ENCODE peak calls at places on chromosome 2, in six cellular contexts. J is kidney glomerular epithelial cell, Z is WTC11, R is HuH-7.5, H is GM04504, Q is SK-MEL-5. X is an unnamed sample.

GRCh38 chr2:188808921-188809320 is 165.3 kb upstream of the COL3A1 start:
- DNase-seq in H (peak), R (no peak), Q (no peak), Z (no peak), J (no peak), X (no peak)

GRCh38 chr2:194319222-194319992 is 1337.6 kb upstream of the SLC39A10 start:
- DNase-seq in R (no peak), Z (peak), Q (peak), H (no peak), J (no peak), X (no peak)

GRCh38 chr2:145421841-145422240 is 901.9 kb upstream of the ZEB2 start:
- DNase-seq in Q (no peak), R (no peak), H (no peak), Z (no peak), J (no peak), X (no peak)

GRCh38 chr2:100606332-100606731 is 43.5 kb downstream of the PDCL3 start:
- DNase-seq in J (no peak), Q (no peak), H (no peak), Z (no peak), R (peak), X (no peak)

GRCh38 chr2:31660165-31660564 is 79.4 kb upstream of the SRD5A2 start:
- DNase-seq in Z (no peak), J (no peak), Q (no peak), R (no peak), H (no peak), X (peak)

GRCh38 chr2:45839388-45840251 is 188.1 kb downstream of the PRKCE start:
- DNase-seq in Z (no peak), J (no peak), Q (peak), H (peak), R (no peak), X (no peak)

GRCh38 chr2:195559431-195559914 is 97.6 kb upstream of the SLC39A10 start:
- DNase-seq in H (peak), Q (no peak), Z (no peak), R (no peak), J (peak), X (peak)

GRCh38 chr2:235660484-235661081 is 166.7 kb downstream of the AGAP1 start:
- DNase-seq in R (no peak), J (no peak), H (no peak), Q (no peak), Z (no peak), X (no peak)

GRCh38 chr2:136375017-136375901 is 257.3 kb upstream of the CXCR4 start:
- DNase-seq in H (no peak), Z (no peak), J (no peak), Q (no peak), R (no peak), X (no peak)

GRCh38 chr2:176902454-176902853 is 310.1 kb upstream of the HNRNPA3 start:
- DNase-seq in R (no peak), Z (no peak), Q (no peak), H (no peak), J (no peak), X (no peak)

GRCh38 chr2:12412898-12413305 is 303.8 kb upstream of the TRIB2 start:
- DNase-seq in J (peak), R (no peak), H (no peak), Z (no peak), Q (no peak), X (no peak)

GRCh38 chr2:231523451-231524266 is 6.6 kb downstream of the NMUR1 start:
- DNase-seq in H (no peak), Q (no peak), J (no peak), Z (no peak), R (no peak), X (no peak)

GRCh38 chr2:216391401-216391800 is 19.1 kb upstream of the MARCHF4 start:
- DNase-seq in R (no peak), Q (peak), H (no peak), Z (no peak), J (no peak), X (no peak)